ENCODE peak calls at places on chromosomes 6 and 20, in nine cellular contexts. T is Panc1; Z is GM19239; M is HTR-8/SVneo; Y is Calu3; G is HFF-Myc; C is stimulated activated CD4-positive, alpha-beta T cell treated with anti-CD3 and anti-CD28 coated beads, Interleukin-4, amount 100 ng/mL, for 48 hours; K is NCI-H1694 treated with DMSO at 0.1 percent for 48 hours; I is activated CD8-positive, alpha-beta memory T cell treated with anti-CD3 and anti-CD28 coated beads for 1 hour. E is an unnamed sample.

GRCh38 chr6:150840185-150840584 is 25.3 kb upstream of the MTHFD1L start:
- DNase-seq in T (no peak), Z (no peak), M (no peak), Y (no peak), G (no peak), C (no peak), K (no peak), I (no peak), E (no peak)

GRCh38 chr6:167097770-167098169 is 25.1 kb upstream of the CCR6 start:
- DNase-seq in T (no peak), Z (no peak), M (no peak), Y (no peak), G (no peak), C (no peak), K (no peak), I (no peak), E (no peak)

GRCh38 chr20:41360831-41361756 is 5.5 kb downstream of the EMILIN3 start:
- DNase-seq in T (no peak), Z (no peak), M (no peak), Y (no peak), G (no peak), C (no peak), K (no peak), I (no peak), E (no peak)

GRCh38 chr6:111417181-111417585 is 65.8 kb downstream of the REV3L start:
- DNase-seq in T (no peak), Z (no peak), M (no peak), Y (no peak), G (no peak), C (no peak), K (peak), I (no peak), E (no peak)

GRCh38 chr6:148021135-148021534 is 321.5 kb upstream of the SASH1 start:
- DNase-seq in T (no peak), Z (no peak), M (no peak), Y (no peak), G (no peak), C (no peak), K (no peak), I (no peak), E (no peak)

GRCh38 chr6:125287718-125288117 is 14.0 kb downstream of the HDDC2 start:
- DNase-seq in T (no peak), Z (no peak), M (no peak), Y (no peak), G (no peak), C (no peak), K (no peak), I (no peak), E (no peak)

GRCh38 chr6:135938588-135939215 is 87.2 kb downstream of the PDE7B start:
- DNase-seq in T (no peak), Z (no peak), M (no peak), Y (no peak), G (peak), C (no peak), K (peak), I (no peak), E (no peak)

GRCh38 chr6:38282911-38283310 is 356.8 kb downstream of the BTBD9 start:
- DNase-seq in T (no peak), Z (no peak), M (no peak), Y (no peak), G (no peak), C (no peak), K (no peak), I (no peak), E (no peak)

GRCh38 chr6:16324622-16325225 is 86.3 kb downstream of the GMPR start:
- DNase-seq in T (no peak), Z (no peak), M (no peak), Y (no peak), G (no peak), C (no peak), K (no peak), I (no peak), E (no peak)

GRCh38 chr20:24018796-24019195 is 30.2 kb upstream of the GGTLC1 start:
- DNase-seq in T (no peak), Z (no peak), M (no peak), Y (no peak), G (no peak), C (no peak), K (no peak), I (no peak), E (no peak)

GRCh38 chr6:44338228-44339122 is 4.0 kb upstream of the SPATS1 start:
- DNase-seq in T (peak), Z (peak), M (peak), Y (peak), G (peak), C (peak), K (peak), I (peak), E (peak)

E was measured in progenitor cell of endocrine pancreas.